ENCODE peak calls at places on chromosomes 4 and X, in four cellular contexts. N is fibroblast of lung, V is K562, F is GM23248. B is an unnamed sample. For H3K36me3, the result is how much of the 10 kb centered on the place peaks cover.

GRCh38 chr4:113540859-113541258 is 220.7 kb downstream of the CAMK2D start:
- DNase-seq in N (peak), V (no peak), F (peak), B (peak)

GRCh38 chrX:41516995-41517660 is 70.0 kb downstream of the NYX start:
- DNase-seq in F (no peak), V (no peak), N (no peak), B (no peak)

GRCh38 chr4:107183155-107183774 is 147.2 kb upstream of the DKK2 start:
- DNase-seq in N (peak), F (peak), V (peak), B (peak)

GRCh38 chrX:4706961-4707360 is 993.5 kb upstream of the PRKX start:
- DNase-seq in F (no peak), N (no peak), V (no peak), B (no peak)

GRCh38 chr4:114399085-114399484 is 199.5 kb upstream of the UGT8 start:
- DNase-seq in V (no peak), N (no peak), F (no peak), B (no peak)

GRCh38 chr4:44186096-44186849 is 262.3 kb downstream of the KCTD8 start:
- DNase-seq in V (no peak), N (no peak), F (no peak), B (no peak)

GRCh38 chr4:5890063-5890727 is 2.7 kb downstream of the CRMP1 start:
- DNase-seq in N (peak), V (no peak), F (no peak), B (peak)

GRCh38 chr4:118281611-118282442 is 71.0 kb downstream of the PRSS12 start:
- DNase-seq in F (peak), N (peak), V (no peak), B (peak)

GRCh38 chrX:13383907-13384306 is 64.1 kb upstream of the ATXN3L start:
- DNase-seq in N (no peak), F (no peak), V (no peak), B (no peak)

GRCh38 chrX:33324099-33324498 is 112.8 kb upstream of the DMD start:
- DNase-seq in N (no peak), V (peak), F (no peak), B (no peak)

GRCh38 chrX:11109968-11110367 is 1.2 kb upstream of the HCCS start:
- DNase-seq in F (no peak), V (no peak), N (no peak), B (no peak)

GRCh38 chr4:2036327-2036726 is 22.8 kb upstream of the NAT8L start:
- DNase-seq in V (no peak), F (no peak), N (no peak), B (no peak)

GRCh38 chr4:3228881-3229280 is 20.1 kb upstream of the MSANTD1 start:
- DNase-seq in F (no peak), N (no peak), V (no peak), B (no peak)

GRCh38 chrX:133923113-133923512 is 62.3 kb downstream of the GPC3 start:
- DNase-seq in V (no peak), N (peak), F (peak), B (no peak)

GRCh38 chr4:113683143-113683542 is 78.4 kb downstream of the CAMK2D start:
- DNase-seq in V (no peak), F (no peak), N (no peak), B (no peak)

GRCh38 chr4:180810581-180810980 is 1432.6 kb upstream of the TENM3 start:
- DNase-seq in V (no peak), F (no peak), N (no peak), B (peak)

GRCh38 chrX:17595456-17596035 is 141.7 kb upstream of the SCML1 start:
- DNase-seq in V (no peak), N (peak), F (peak), B (peak)

GRCh38 chrX:37776283-37776986 is 3.4 kb upstream of the CYBB start:
- DNase-seq in F (no peak), N (no peak), V (no peak), B (no peak)

DNA sequence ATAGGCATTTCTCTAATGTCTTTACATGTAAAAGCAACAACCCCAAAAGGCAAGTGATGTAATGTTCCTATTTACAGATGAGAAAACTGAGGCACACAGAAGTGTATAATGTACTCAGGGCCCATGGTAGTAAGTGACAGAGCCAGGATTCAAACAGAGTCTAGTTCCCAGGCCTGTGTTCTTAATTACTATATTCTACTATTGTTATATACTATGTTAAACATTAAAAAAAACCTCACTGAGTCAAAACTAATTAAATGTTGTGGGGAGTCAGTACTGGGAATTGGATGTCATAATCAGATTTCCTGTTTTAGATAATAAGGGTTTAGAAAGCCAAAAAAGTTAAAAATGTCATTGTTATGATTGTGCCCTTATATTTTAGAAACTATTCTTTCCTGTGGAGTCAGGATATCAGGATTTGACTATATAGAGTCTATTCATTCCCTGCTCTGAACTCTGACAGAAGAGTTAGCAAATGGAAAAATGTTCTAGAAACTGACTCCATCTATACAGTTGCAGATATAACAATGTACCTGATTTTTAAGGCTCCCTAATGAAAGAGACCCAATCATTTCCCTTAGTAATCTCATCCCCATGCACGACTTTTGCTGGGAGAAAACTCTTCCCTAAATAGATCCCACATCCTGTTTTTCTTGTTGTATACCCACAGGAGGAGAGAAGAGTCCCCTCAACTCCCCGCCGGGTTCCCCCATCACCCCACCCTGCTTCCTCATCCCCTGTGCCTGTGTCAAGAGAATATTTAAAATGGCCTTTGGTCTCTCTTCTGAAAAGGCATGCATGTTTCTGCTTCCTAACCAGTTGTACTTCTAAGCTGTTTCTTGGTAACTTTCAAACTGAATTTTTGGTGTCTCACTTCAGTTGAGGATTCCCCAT is 69.7 kb downstream of the REELD1 start:
- DNase-seq in N (no peak), V (no peak), F (no peak), B (no peak)
- H3K9ac ChIP-seq in N (no peak), V (no peak), F (no peak), B (no peak)

GRCh38 chr4:72031868-72032619 is at the start of gene NPFFR2:
- DNase-seq in N (no peak), F (no peak), V (no peak), B (peak)
- TF ChIP-seq EZH2 in N (no peak), F (no peak), V (no peak), B (no peak)

DNA sequence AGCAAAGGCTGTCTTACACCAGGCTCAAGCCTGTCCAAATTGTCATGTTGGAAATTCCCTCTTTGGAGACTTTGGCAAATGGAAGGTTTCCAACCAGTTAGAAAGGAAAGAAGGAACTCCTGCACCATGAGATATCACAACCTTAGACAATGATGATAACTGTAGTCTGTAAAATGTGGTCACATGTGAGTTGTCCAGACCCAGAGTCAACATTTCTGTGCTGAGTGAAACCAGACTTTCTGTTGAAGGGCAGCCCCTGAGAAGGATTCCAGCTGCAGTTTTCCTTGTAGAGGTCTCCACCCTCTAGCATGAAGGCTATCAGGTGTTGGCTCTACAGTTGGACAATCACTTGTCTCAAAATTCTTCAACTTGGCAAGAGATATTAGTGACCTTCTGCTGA is 82.4 kb downstream of the SOX3 start:
- DNase-seq in V (no peak), N (no peak), F (no peak), B (no peak)
- H3K36me3 ChIP-seq in V (under half), N (under half), F (under half), B (under half)

GRCh38 chr4:126915999-126916625 is 716.6 kb upstream of the INTU start:
- DNase-seq in F (peak), N (peak), V (no peak), B (no peak)
- H3K9ac ChIP-seq in F (peak), N (no peak), V (peak), B (peak)

GRCh38 chr4:83331959-83332358 is 2.7 kb downstream of the HPSE start:
- DNase-seq in F (no peak), V (no peak), N (no peak), B (no peak)

GRCh38 chr4:83329521-83330105 is 5.0 kb downstream of the HPSE start:
- DNase-seq in N (peak), V (no peak), F (peak), B (no peak)

GRCh38 chr4:83335691-83336090 is 1.0 kb upstream of the HPSE start:
- DNase-seq in N (no peak), F (peak), V (no peak), B (no peak)

GRCh38 chr4:83339573-83339972 is 4.9 kb upstream of the HPSE start:
- DNase-seq in V (no peak), N (no peak), F (no peak), B (no peak)

DNA sequence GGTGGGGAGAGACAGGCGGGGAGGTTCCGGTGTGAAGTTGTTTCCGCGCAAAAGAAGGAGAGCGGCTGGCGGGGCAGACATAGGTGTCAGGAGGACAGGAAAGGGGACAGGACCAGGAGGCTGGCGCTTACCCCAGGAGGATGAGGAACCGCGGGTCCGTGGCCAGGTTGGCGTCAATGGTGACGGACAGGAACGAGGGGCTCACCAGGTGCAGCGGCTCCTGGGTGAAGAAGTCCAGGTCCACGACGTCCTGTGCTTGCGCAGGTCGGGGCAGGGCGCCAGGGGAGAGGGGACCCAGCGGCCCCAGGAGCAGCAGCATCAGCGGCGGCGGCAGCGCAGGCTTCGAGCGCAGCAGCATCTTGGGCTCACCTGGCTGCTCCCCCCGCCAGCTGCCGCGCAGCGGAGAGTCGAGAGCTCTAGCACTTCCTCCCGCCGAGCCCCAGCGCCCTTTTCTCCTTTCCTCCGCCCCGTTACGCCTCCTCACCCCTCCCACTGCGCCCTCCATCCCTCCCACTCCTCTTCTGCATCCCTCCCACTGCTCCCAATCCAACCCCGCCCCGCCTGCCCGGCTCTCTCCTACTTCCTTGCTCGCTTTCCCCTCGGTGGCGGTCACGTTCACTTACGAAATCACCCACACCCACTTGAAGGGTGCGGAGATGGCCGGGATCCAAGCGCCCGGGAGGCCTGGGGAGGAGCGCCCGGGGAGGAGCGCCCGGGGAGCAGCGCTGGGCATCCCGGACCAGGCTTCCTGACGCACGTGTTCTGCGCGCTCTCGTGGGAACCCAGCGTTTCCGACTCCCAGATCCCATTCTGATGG is at the start of gene HPSE:
- DNase-seq in V (peak), N (peak), F (peak), B (peak)
- TF ChIP-seq EZH2 in V (no peak), N (peak), F (no peak), B (no peak)

GRCh38 chr4:25760048-25760447 is 102.7 kb downstream of the SEL1L3 start:
- DNase-seq in F (no peak), V (no peak), N (no peak), B (no peak)
- H3K36me3 ChIP-seq in F (under half), V (under half), N (under half), B (under half)

GRCh38 chrX:119482041-119482440 is 13.8 kb downstream of the SLC25A5 start:
- DNase-seq in N (no peak), V (no peak), F (no peak), B (no peak)
- H3K9ac ChIP-seq in N (no peak), V (peak), F (peak), B (peak)

GRCh38 chr4:173508386-173509002 is 21.5 kb downstream of the HAND2 start:
- DNase-seq in V (no peak), F (peak), N (no peak), B (no peak)
- TF ChIP-seq EZH2 in V (no peak), F (no peak), N (no peak), B (no peak)